ENCODE peak calls at places on chromosomes 7 and 10, in four cellular contexts. E is germinal center; A is foreskin keratinocyte; D is activated CD8-positive, alpha-beta memory T cell treated with anti-CD3 and anti-CD28 coated beads, Interleukin-2, amount 50 U/mL, for 4 hours. W is an unnamed sample.

GRCh38 chr7:157431951-157432540 is 95.2 kb downstream of the DNAJB6 start:
- DNase-seq in E (no peak), A (no peak), D (no peak), W (no peak)

GRCh38 chr7:19772323-19772722 is 1.1 kb downstream of the TMEM196 start:
- DNase-seq in E (no peak), A (no peak), D (no peak), W (no peak)

GRCh38 chr7:28623105-28623730 is 210.9 kb downstream of the CREB5 start:
- DNase-seq in E (no peak), A (no peak), D (no peak), W (no peak)

GRCh38 chr10:131753336-131753735 is 147.5 kb upstream of the PPP2R2D start:
- DNase-seq in E (no peak), A (no peak), D (no peak), W (no peak)

GRCh38 chr10:114631678-114632417 is 26.2 kb downstream of the ABLIM1 start:
- DNase-seq in E (peak; percentile 55), A (no peak), D (peak; percentile 36), W (no peak)

GRCh38 chr10:17883621-17884020 is 68.1 kb upstream of the SLC39A12 start:
- DNase-seq in E (no peak), A (no peak), D (no peak), W (no peak)

GRCh38 chr7:151754688-151755130 is 122.2 kb downstream of the PRKAG2 start:
- DNase-seq in E (no peak), A (no peak), D (no peak), W (no peak)

GRCh38 chr7:91034459-91035368 is 229.5 kb upstream of the FZD1 start:
- DNase-seq in E (peak; percentile 24), A (peak; percentile 10), D (no peak), W (peak; percentile 2)

GRCh38 chr7:361680-362415 is 71.9 kb downstream of the FOXL3 start:
- DNase-seq in E (no peak), A (no peak), D (no peak), W (no peak)

GRCh38 chr7:110835209-110835608 is 255.7 kb upstream of the LRRN3 start:
- DNase-seq in E (no peak), A (no peak), D (no peak), W (no peak)

GRCh38 chr7:55565693-55566092 is 6.6 kb downstream of the VOPP1 start:
- DNase-seq in E (no peak), A (no peak), D (no peak), W (no peak)

GRCh38 chr7:43726466-43726865 is 2.9 kb downstream of the COA1 start:
- DNase-seq in E (no peak), A (no peak), D (no peak), W (no peak)

GRCh38 chr7:17832820-17833219 is 107.5 kb downstream of the SNX13 start:
- DNase-seq in E (no peak), A (no peak), D (no peak), W (no peak)

GRCh38 chr10:118922226-118922625 is 107.3 kb upstream of the NANOS1 start:
- DNase-seq in E (no peak), A (no peak), D (no peak), W (no peak)

GRCh38 chr10:95920798-95921426 is 13.1 kb downstream of the CC2D2B start:
- DNase-seq in E (no peak), A (no peak), D (no peak), W (no peak)

GRCh38 chr7:30923009-30923773 is 11.5 kb downstream of the AQP1 start:
- DNase-seq in E (no peak), A (no peak), D (peak; percentile 9), W (no peak)

GRCh38 chr7:92832623-92833023 is 3.8 kb downstream of the CDK6 start:
- DNase-seq in E (no peak), A (no peak), D (no peak), W (no peak)

GRCh38 chr7:102819151-102819550 is 70.4 kb downstream of the FAM185A start:
- DNase-seq in E (no peak), A (no peak), D (no peak), W (no peak)

GRCh38 chr7:80357530-80357929 is 154.3 kb downstream of the GNAT3 start:
- DNase-seq in E (no peak), A (no peak), D (no peak), W (no peak)

GRCh38 chr10:60649485-60650271 is 128.6 kb upstream of the CDK1 start:
- DNase-seq in E (no peak), A (no peak), D (no peak), W (no peak)

GRCh38 chr7:134865001-134865845 is 85.8 kb downstream of the CALD1 start:
- DNase-seq in E (no peak), A (no peak), D (peak; percentile 20), W (peak; percentile 14)

GRCh38 chr10:5533098-5533731 is 8.5 kb downstream of the CALML3 start:
- DNase-seq in E (no peak), A (no peak), D (no peak), W (no peak)

GRCh38 chr10:47031953-47032465 is 120.8 kb downstream of the PTPN20 start:
- DNase-seq in E (no peak), A (no peak), D (no peak), W (no peak)

GRCh38 chr7:55427800-55428199 is 62.7 kb downstream of the LANCL2 start:
- DNase-seq in E (no peak), A (no peak), D (no peak), W (no peak)

GRCh38 chr10:92720306-92721165 is 30.8 kb downstream of the HHEX start:
- DNase-seq in E (peak; percentile 34), A (no peak), D (no peak), W (no peak)

GRCh38 chr7:127791790-127792189 is 139.8 kb downstream of the SND1 start:
- DNase-seq in E (no peak), A (no peak), D (no peak), W (no peak)

GRCh38 chr7:150838965-150839650 is 13.2 kb upstream of the AOC1 start:
- DNase-seq in E (no peak), A (no peak), D (no peak), W (no peak)

GRCh38 chr10:2978111-2978510 is 89.2 kb upstream of the PFKP start:
- DNase-seq in E (no peak), A (peak; percentile 16), D (no peak), W (no peak)